ENCODE peak calls at places on chromosome 2, in eight cellular contexts. L is GM20000, S is NCI-H1694, U is AG08396, B is NCI-H2107, Q is HCT116, F is foreskin fibroblast, Z is neural crest cell. N is an unnamed sample.

GRCh38 chr2:216551234-216551633 is 52.6 kb downstream of the RPL37A start:
- DNase-seq in Q (no peak), L (no peak), S (no peak), Z (no peak), F (peak; percentile 89), U (no peak), B (peak; percentile 42), N (no peak)

GRCh38 chr2:68574202-68574791 is 69.1 kb upstream of the PROKR1 start:
- DNase-seq in L (no peak), Z (no peak), Q (no peak), B (no peak), U (no peak), S (no peak), F (no peak), N (no peak)

GRCh38 chr2:230335864-230336506 is 9.0 kb downstream of the SP140L start:
- DNase-seq in L (no peak), Q (no peak), F (no peak), Z (no peak), U (no peak), B (no peak), S (no peak), N (no peak)

GRCh38 chr2:111209045-111209514 is 88.4 kb downstream of the BCL2L11 start:
- DNase-seq in Z (no peak), F (peak; percentile 24), U (no peak), B (no peak), S (no peak), L (peak; percentile 39), Q (no peak), N (no peak)

GRCh38 chr2:85659324-85659981 is 8.5 kb downstream of the SFTPB start:
- DNase-seq in B (no peak), Q (no peak), L (no peak), S (no peak), U (no peak), F (no peak), Z (no peak), N (no peak)

GRCh38 chr2:53104263-53104662 is 663.3 kb upstream of the CHAC2 start:
- DNase-seq in U (peak; percentile 1), B (no peak), Z (no peak), S (no peak), L (no peak), Q (peak; percentile 68), F (peak; percentile 70), N (no peak)

GRCh38 chr2:9095690-9096089 is 92.2 kb upstream of the MBOAT2 start:
- DNase-seq in F (peak; percentile 62), L (no peak), B (no peak), Z (no peak), S (no peak), U (peak; percentile 58), Q (no peak), N (no peak)

GRCh38 chr2:15728247-15728721 is 136.6 kb downstream of the DDX1 start:
- DNase-seq in B (no peak), S (no peak), Z (no peak), F (no peak), U (no peak), L (no peak), Q (no peak), N (no peak)

GRCh38 chr2:62254424-62255266 is 58.7 kb downstream of the B3GNT2 start:
- DNase-seq in B (no peak), L (no peak), S (no peak), Z (no peak), Q (no peak), U (no peak), F (no peak), N (no peak)

GRCh38 chr2:104969564-104969963 is 68.3 kb upstream of the MRPS9 start:
- DNase-seq in U (no peak), L (no peak), Q (peak; percentile 83), Z (no peak), F (no peak), S (no peak), B (no peak), N (no peak)

GRCh38 chr2:52956115-52956514 is 811.5 kb upstream of the CHAC2 start:
- DNase-seq in L (no peak), S (no peak), U (no peak), Z (no peak), Q (no peak), B (no peak), F (no peak), N (no peak)

GRCh38 chr2:237774811-237775553 is 23.6 kb upstream of the RBM44 start:
- DNase-seq in B (no peak), L (peak; percentile 64), U (peak; percentile 65), Q (peak; percentile 56), F (peak; percentile 68), Z (peak; percentile 59), S (peak; percentile 30), N (peak; percentile 31)

GRCh38 chr2:57598552-57598951 is 448.1 kb upstream of the VRK2 start:
- DNase-seq in Z (no peak), F (no peak), B (no peak), L (no peak), Q (no peak), U (no peak), S (no peak), N (no peak)

GRCh38 chr2:174903243-174903513 is 102.0 kb downstream of the CHN1 start:
- DNase-seq in F (peak; percentile 13), L (no peak), B (no peak), Q (no peak), Z (no peak), U (no peak), S (no peak), N (no peak)

GRCh38 chr2:107529146-107529545 is 297.5 kb upstream of the RGPD4 start:
- DNase-seq in S (peak; percentile 33), Z (no peak), F (no peak), L (no peak), U (no peak), B (no peak), Q (no peak), N (no peak)

GRCh38 chr2:113277474-113278072 is 1.1 kb downstream of the PAX8 start:
- DNase-seq in B (no peak), L (peak; percentile 49), Q (no peak), F (peak; percentile 37), U (no peak), Z (no peak), S (no peak), N (no peak)

GRCh38 chr2:180707867-180708205 is 272.6 kb upstream of the UBE2E3 start:
- DNase-seq in Z (no peak), Q (peak; percentile 16), L (no peak), F (peak; percentile 97), S (peak; percentile 28), U (peak; percentile 61), B (peak; percentile 57), N (peak; percentile 25)

GRCh38 chr2:77008925-77009706 is 513.1 kb downstream of the LRRTM4 start:
- DNase-seq in F (no peak), Z (no peak), Q (no peak), B (no peak), U (no peak), S (no peak), L (no peak), N (no peak)

GRCh38 chr2:181673178-181673577 is 7.1 kb downstream of the NEUROD1 start:
- DNase-seq in Q (no peak), S (peak; percentile 96), Z (no peak), U (no peak), F (no peak), L (no peak), B (peak; percentile 25), N (no peak)

GRCh38 chr2:3780477-3781402 is 77.4 kb downstream of the DCDC2C start:
- DNase-seq in Z (peak; percentile 55), L (peak; percentile 90), U (peak; percentile 62), F (no peak), B (no peak), S (peak; percentile 89), Q (peak; percentile 46), N (peak; percentile 27)

GRCh38 chr2:234495801-234496441 is 960 bp downstream of the ARL4C start:
- DNase-seq in U (peak; percentile 25), L (no peak), S (no peak), B (no peak), Q (no peak), Z (peak; percentile 16), F (peak; percentile 64), N (no peak)

GRCh38 chr2:4258563-4258962 is 555.2 kb downstream of the DCDC2C start:
- DNase-seq in F (no peak), U (no peak), Z (no peak), L (no peak), Q (no peak), B (no peak), S (no peak), N (peak; percentile 4)

GRCh38 chr2:119683074-119683716 is 4.2 kb downstream of the TMEM177 start:
- DNase-seq in S (peak; percentile 44), F (no peak), U (no peak), Q (no peak), Z (no peak), L (no peak), B (no peak), N (no peak)

GRCh38 chr2:85445316-85446295 is 27.1 kb downstream of the SH2D6 start:
- DNase-seq in S (peak; percentile 71), U (peak; percentile 77), F (peak; percentile 91), Z (no peak), B (peak; percentile 47), L (no peak), Q (no peak), N (no peak)

GRCh38 chr2:121505005-121505404 is 25.7 kb upstream of the RNU4ATAC start:
- DNase-seq in B (no peak), U (peak; percentile 52), Q (no peak), F (peak; percentile 83), S (no peak), Z (no peak), L (no peak), N (no peak)

GRCh38 chr2:219644801-219645480 is 17.5 kb downstream of the SLC4A3 start:
- DNase-seq in F (peak; percentile 18), Q (no peak), S (peak; percentile 14), B (no peak), Z (no peak), U (no peak), L (no peak), N (no peak)

GRCh38 chr2:137913169-137913568 is 51.1 kb upstream of the HNMT start:
- DNase-seq in Q (no peak), U (no peak), B (no peak), L (no peak), S (no peak), F (no peak), Z (no peak), N (no peak)

N was measured in glomerular endothelial cell.